ENCODE peak calls at places on chromosome 22, in six cellular contexts. One of them, this sample, is unnamed.

GRCh38 chr22:24973867-24974266 is 21.4 kb downstream of the KIAA1671 start:
- DNase-seq in H1: no peak
- DNase-seq in IMR-90: no peak
- DNase-seq in mesendoderm: no peak
- DNase-seq in mesenchymal stem cell: no peak
- DNase-seq in trophoblast cell: no peak
- DNase-seq in this sample: no peak

GRCh38 chr22:46079861-46080821 is 70.2 kb upstream of the PPARA start:
- DNase-seq in H1: no peak
- DNase-seq in IMR-90: no peak
- DNase-seq in mesendoderm: no peak
- DNase-seq in mesenchymal stem cell: no peak
- DNase-seq in trophoblast cell: no peak
- DNase-seq in this sample: no peak

GRCh38 chr22:32281092-32281491 is 25.9 kb upstream of the SLC5A4 start:
- DNase-seq in H1: no peak
- DNase-seq in IMR-90: no peak
- DNase-seq in mesendoderm: no peak
- DNase-seq in mesenchymal stem cell: no peak
- DNase-seq in trophoblast cell: no peak
- DNase-seq in this sample: no peak

GRCh38 chr22:17629646-17630045 is 1.1 kb upstream of the ATP6V1E1 start:
- DNase-seq in H1: no peak
- DNase-seq in IMR-90: no peak
- DNase-seq in mesendoderm: no peak
- DNase-seq in mesenchymal stem cell: no peak
- DNase-seq in trophoblast cell: no peak
- DNase-seq in this sample: no peak

GRCh38 chr22:42062506-42063190 is 8.0 kb downstream of the NAGA start:
- DNase-seq in H1: no peak
- DNase-seq in IMR-90: no peak
- DNase-seq in mesendoderm: no peak
- DNase-seq in mesenchymal stem cell: no peak
- DNase-seq in trophoblast cell: no peak
- DNase-seq in this sample: no peak

GRCh38 chr22:34903416-34903815 is 162.5 kb upstream of the ISX start:
- DNase-seq in H1: no peak
- DNase-seq in IMR-90: no peak
- DNase-seq in mesendoderm: peak; percentile 51
- DNase-seq in mesenchymal stem cell: no peak
- DNase-seq in trophoblast cell: no peak
- DNase-seq in this sample: no peak

GRCh38 chr22:30826670-30827355 is 132.1 kb downstream of the OSBP2 start:
- DNase-seq in H1: no peak
- DNase-seq in IMR-90: no peak
- DNase-seq in mesendoderm: no peak
- DNase-seq in mesenchymal stem cell: no peak
- DNase-seq in trophoblast cell: no peak
- DNase-seq in this sample: no peak

GRCh38 chr22:22037229-22037628 is 54.6 kb upstream of the TOP3B start:
- DNase-seq in H1: no peak
- DNase-seq in IMR-90: no peak
- DNase-seq in mesendoderm: no peak
- DNase-seq in mesenchymal stem cell: no peak
- DNase-seq in trophoblast cell: no peak
- DNase-seq in this sample: peak; percentile 15

GRCh38 chr22:20084547-20085413 is 4.7 kb downstream of the DGCR8 start:
- DNase-seq in H1: no peak
- DNase-seq in IMR-90: no peak
- DNase-seq in mesendoderm: peak; percentile 68
- DNase-seq in mesenchymal stem cell: peak; percentile 18
- DNase-seq in trophoblast cell: no peak
- DNase-seq in this sample: peak; percentile 40

GRCh38 chr22:46964773-46965550 is 202.5 kb downstream of the TBC1D22A start:
- DNase-seq in H1: no peak
- DNase-seq in IMR-90: no peak
- DNase-seq in mesendoderm: no peak
- DNase-seq in mesenchymal stem cell: no peak
- DNase-seq in trophoblast cell: no peak
- DNase-seq in this sample: no peak

GRCh38 chr22:20549232-20549841 is 41.9 kb downstream of the MED15 start:
- DNase-seq in H1: no peak
- DNase-seq in IMR-90: no peak
- DNase-seq in mesendoderm: no peak
- DNase-seq in mesenchymal stem cell: no peak
- DNase-seq in trophoblast cell: no peak
- DNase-seq in this sample: no peak

GRCh38 chr22:22245935-22246525 is 1.4 kb downstream of the VPREB1 start:
- DNase-seq in H1: no peak
- DNase-seq in IMR-90: no peak
- DNase-seq in mesendoderm: no peak
- DNase-seq in mesenchymal stem cell: no peak
- DNase-seq in trophoblast cell: no peak
- DNase-seq in this sample: no peak

GRCh38 chr22:30861688-30862552 is 106.7 kb downstream of the MORC2 start:
- DNase-seq in H1: no peak
- DNase-seq in IMR-90: no peak
- DNase-seq in mesendoderm: no peak
- DNase-seq in mesenchymal stem cell: no peak
- DNase-seq in trophoblast cell: no peak
- DNase-seq in this sample: no peak

GRCh38 chr22:47575291-47575690 is 812.8 kb downstream of the TBC1D22A start:
- DNase-seq in H1: no peak
- DNase-seq in IMR-90: no peak
- DNase-seq in mesendoderm: no peak
- DNase-seq in mesenchymal stem cell: no peak
- DNase-seq in trophoblast cell: no peak
- DNase-seq in this sample: no peak

GRCh38 chr22:41857160-41857859 is 24.4 kb downstream of the SREBF2 start:
- DNase-seq in H1: peak; percentile 43
- DNase-seq in IMR-90: peak; percentile 72
- DNase-seq in mesendoderm: peak; percentile 94
- DNase-seq in mesenchymal stem cell: peak; percentile 72
- DNase-seq in trophoblast cell: peak; percentile 30
- DNase-seq in this sample: peak; percentile 37

GRCh38 chr22:39960791-39961746 is 872 bp downstream of the TMA7B start:
- DNase-seq in H1: no peak
- DNase-seq in IMR-90: peak; percentile 98
- DNase-seq in mesendoderm: no peak
- DNase-seq in mesenchymal stem cell: peak; percentile 98
- DNase-seq in trophoblast cell: peak; percentile 13
- DNase-seq in this sample: no peak

GRCh38 chr22:39428597-39429071 is 28.2 kb upstream of the MGAT3 start:
- DNase-seq in H1: peak; percentile 80
- DNase-seq in IMR-90: no peak
- DNase-seq in mesendoderm: peak; percentile 100
- DNase-seq in mesenchymal stem cell: no peak
- DNase-seq in trophoblast cell: no peak
- DNase-seq in this sample: peak; percentile 74

GRCh38 chr22:19495562-19496323 is 16.0 kb downstream of the CDC45 start:
- DNase-seq in H1: no peak
- DNase-seq in IMR-90: peak; percentile 50
- DNase-seq in mesendoderm: peak; percentile 44
- DNase-seq in mesenchymal stem cell: peak; percentile 23
- DNase-seq in trophoblast cell: no peak
- DNase-seq in this sample: no peak

GRCh38 chr22:40381461-40381860 is 11.1 kb downstream of the SGSM3 start:
- DNase-seq in H1: no peak
- DNase-seq in IMR-90: no peak
- DNase-seq in mesendoderm: no peak
- DNase-seq in mesenchymal stem cell: no peak
- DNase-seq in trophoblast cell: no peak
- DNase-seq in this sample: no peak

GRCh38 chr22:40367342-40367741 is 3.1 kb upstream of the SGSM3 start:
- DNase-seq in H1: no peak
- DNase-seq in IMR-90: no peak
- DNase-seq in mesendoderm: no peak
- DNase-seq in mesenchymal stem cell: no peak
- DNase-seq in trophoblast cell: no peak
- DNase-seq in this sample: no peak

GRCh38 chr22:48944433-48944755 is 883.3 kb downstream of the BRD1 start:
- DNase-seq in H1: no peak
- DNase-seq in IMR-90: no peak
- DNase-seq in mesendoderm: no peak
- DNase-seq in mesenchymal stem cell: no peak
- DNase-seq in trophoblast cell: no peak
- DNase-seq in this sample: no peak

GRCh38 chr22:22408269-22408668 is 100.3 kb downstream of the ZNF280B start:
- DNase-seq in H1: no peak
- DNase-seq in IMR-90: no peak
- DNase-seq in mesendoderm: no peak
- DNase-seq in mesenchymal stem cell: no peak
- DNase-seq in trophoblast cell: no peak
- DNase-seq in this sample: no peak

GRCh38 chr22:46994265-46994664 is 231.8 kb downstream of the TBC1D22A start:
- DNase-seq in H1: no peak
- DNase-seq in IMR-90: no peak
- DNase-seq in mesendoderm: no peak
- DNase-seq in mesenchymal stem cell: no peak
- DNase-seq in trophoblast cell: no peak
- DNase-seq in this sample: no peak

GRCh38 chr22:39244496-39245129 is at the start of gene PDGFB:
- DNase-seq in H1: no peak
- DNase-seq in IMR-90: no peak
- DNase-seq in mesendoderm: peak; percentile 59
- DNase-seq in mesenchymal stem cell: peak; percentile 44
- DNase-seq in trophoblast cell: peak; percentile 60
- DNase-seq in this sample: no peak

GRCh38 chr22:47776329-47776728 is 1013.9 kb downstream of the TBC1D22A start:
- DNase-seq in H1: no peak
- DNase-seq in IMR-90: no peak
- DNase-seq in mesendoderm: peak; percentile 71
- DNase-seq in mesenchymal stem cell: no peak
- DNase-seq in trophoblast cell: no peak
- DNase-seq in this sample: no peak

GRCh38 chr22:47036352-47036751 is 273.9 kb downstream of the TBC1D22A start:
- DNase-seq in H1: no peak
- DNase-seq in IMR-90: no peak
- DNase-seq in mesendoderm: no peak
- DNase-seq in mesenchymal stem cell: no peak
- DNase-seq in trophoblast cell: no peak
- DNase-seq in this sample: no peak

GRCh38 chr22:21995660-21996059 is 13.1 kb upstream of the TOP3B start:
- DNase-seq in H1: no peak
- DNase-seq in IMR-90: no peak
- DNase-seq in mesendoderm: no peak
- DNase-seq in mesenchymal stem cell: no peak
- DNase-seq in trophoblast cell: no peak
- DNase-seq in this sample: no peak

GRCh38 chr22:39454385-39454871 is 2.4 kb upstream of the MGAT3 start:
- DNase-seq in H1: no peak
- DNase-seq in IMR-90: no peak
- DNase-seq in mesendoderm: peak; percentile 69
- DNase-seq in mesenchymal stem cell: no peak
- DNase-seq in trophoblast cell: no peak
- DNase-seq in this sample: no peak

GRCh38 chr22:23063539-23064380 is 6.6 kb upstream of the GNAZ start:
- DNase-seq in H1: no peak
- DNase-seq in IMR-90: no peak
- DNase-seq in mesendoderm: no peak
- DNase-seq in mesenchymal stem cell: no peak
- DNase-seq in trophoblast cell: no peak
- DNase-seq in this sample: no peak

GRCh38 chr22:46528121-46528610 is 9.3 kb downstream of the CELSR1 start:
- DNase-seq in H1: no peak
- DNase-seq in IMR-90: peak; percentile 64
- DNase-seq in mesendoderm: peak; percentile 77
- DNase-seq in mesenchymal stem cell: peak; percentile 53
- DNase-seq in trophoblast cell: peak; percentile 60
- DNase-seq in this sample: no peak

GRCh38 chr22:23089010-23089409 is 18.7 kb downstream of the GNAZ start:
- DNase-seq in H1: no peak
- DNase-seq in IMR-90: no peak
- DNase-seq in mesendoderm: no peak
- DNase-seq in mesenchymal stem cell: no peak
- DNase-seq in trophoblast cell: no peak
- DNase-seq in this sample: no peak

GRCh38 chr22:17172172-17172833 is 13.2 kb upstream of the HDHD5 start:
- DNase-seq in H1: no peak
- DNase-seq in IMR-90: no peak
- DNase-seq in mesendoderm: no peak
- DNase-seq in mesenchymal stem cell: no peak
- DNase-seq in trophoblast cell: peak; percentile 27
- DNase-seq in this sample: no peak

GRCh38 chr22:17120281-17120680 is 879 bp downstream of the TMEM121B start:
- DNase-seq in H1: peak; percentile 46
- DNase-seq in IMR-90: peak; percentile 30
- DNase-seq in mesendoderm: peak; percentile 90
- DNase-seq in mesenchymal stem cell: peak; percentile 42
- DNase-seq in trophoblast cell: peak; percentile 40
- DNase-seq in this sample: peak; percentile 77

GRCh38 chr22:27808730-27809129 is 7.2 kb upstream of the MN1 start:
- DNase-seq in H1: no peak
- DNase-seq in IMR-90: no peak
- DNase-seq in mesendoderm: no peak
- DNase-seq in mesenchymal stem cell: no peak
- DNase-seq in trophoblast cell: no peak
- DNase-seq in this sample: no peak
- H3K4me3 ChIP-seq in H1: no peak overlapping the region
- H3K4me3 ChIP-seq in IMR-90: no peak overlapping the region
- H3K4me3 ChIP-seq in mesendoderm: no peak overlapping the region
- H3K4me3 ChIP-seq in mesenchymal stem cell: no peak overlapping the region
- H3K4me3 ChIP-seq in trophoblast cell: no peak overlapping the region
- H3K4me3 ChIP-seq in this sample: no peak overlapping the region

DNA sequence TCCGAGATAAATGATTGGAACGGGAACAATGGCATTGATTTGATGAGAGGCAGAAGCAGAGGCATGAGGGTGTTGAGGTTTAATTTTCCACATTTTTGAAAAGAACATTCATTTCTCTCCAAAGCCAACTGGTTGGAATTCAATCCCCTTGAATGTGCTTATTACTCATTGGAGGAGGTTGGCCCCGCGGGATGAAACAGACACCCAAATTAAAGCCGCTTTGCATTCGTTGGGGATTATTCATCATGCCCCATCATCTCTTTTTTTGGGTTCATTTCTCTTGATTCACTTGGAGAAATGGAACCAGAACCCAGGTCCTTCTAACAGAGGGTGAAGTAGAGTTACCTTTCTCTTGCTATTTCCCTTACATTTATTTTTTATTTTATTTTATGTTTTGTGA is 47.6 kb upstream of the PARVG start:
- DNase-seq in H1: no peak
- DNase-seq in IMR-90: no peak
- DNase-seq in mesendoderm: no peak
- DNase-seq in mesenchymal stem cell: no peak
- DNase-seq in trophoblast cell: no peak
- DNase-seq in this sample: no peak
- H3K4me1 ChIP-seq in H1: no peaks in the 10 kb centered on the region
- H3K4me1 ChIP-seq in IMR-90: no peaks in the 10 kb centered on the region
- H3K4me1 ChIP-seq in mesendoderm: peaks cover 1% of the 10 kb centered on the region
- H3K4me1 ChIP-seq in mesenchymal stem cell: peaks cover 3% of the 10 kb centered on the region
- H3K4me1 ChIP-seq in trophoblast cell: no peaks in the 10 kb centered on the region
- H3K4me1 ChIP-seq in this sample: peaks cover 4% of the 10 kb centered on the region

GRCh38 chr22:44985906-44986527 is 23.8 kb downstream of the PHF21B start:
- DNase-seq in H1: no peak
- DNase-seq in IMR-90: no peak
- DNase-seq in mesendoderm: no peak
- DNase-seq in mesenchymal stem cell: no peak
- DNase-seq in trophoblast cell: no peak
- DNase-seq in this sample: no peak
- H4K8ac ChIP-seq in H1: no peak overlapping the region
- H4K8ac ChIP-seq in IMR-90: no peak overlapping the region
- H4K8ac ChIP-seq in mesendoderm: no peak overlapping the region
- H4K8ac ChIP-seq in mesenchymal stem cell: no peak overlapping the region
- H4K8ac ChIP-seq in trophoblast cell: no peak overlapping the region
- H4K8ac ChIP-seq in this sample: no peak overlapping the region

GRCh38 chr22:35961480-35961902 is 67.1 kb downstream of the RBFOX2 start:
- DNase-seq in H1: peak; percentile 47
- DNase-seq in IMR-90: peak; percentile 90
- DNase-seq in mesendoderm: peak; percentile 99
- DNase-seq in mesenchymal stem cell: peak; percentile 80
- DNase-seq in trophoblast cell: no peak
- DNase-seq in this sample: peak; percentile 79
- H3K4me3 ChIP-seq in H1: peak overlapping the region; percentile 25
- H3K4me3 ChIP-seq in IMR-90: no peak overlapping the region
- H3K4me3 ChIP-seq in mesendoderm: no peak overlapping the region
- H3K4me3 ChIP-seq in mesenchymal stem cell: no peak overlapping the region
- H3K4me3 ChIP-seq in trophoblast cell: no peak overlapping the region
- H3K4me3 ChIP-seq in this sample: no peak overlapping the region